ENCODE peak calls at places on chromosomes 2 and 18, in five cellular contexts. U, I, Q, F and Y are unnamed samples.

GRCh38 chr18:67608909-67609308 is 92.4 kb upstream of the DSEL start:
- DNase-seq in U (no peak), I (no peak), Q (no peak), F (no peak), Y (no peak)

GRCh38 chr2:235719146-235719942 is 225.5 kb downstream of the AGAP1 start:
- DNase-seq in U (no peak), I (no peak), Q (no peak), F (no peak), Y (no peak)

GRCh38 chr2:31266804-31267203 is 32.9 kb downstream of the EHD3 start:
- DNase-seq in U (no peak), I (no peak), Q (no peak), F (no peak), Y (no peak)

GRCh38 chr2:152298754-152299153 is 36.2 kb upstream of the FMNL2 start:
- DNase-seq in U (no peak), I (no peak), Q (no peak), F (no peak), Y (no peak)

GRCh38 chr2:233022561-233022960 is 9.5 kb upstream of the NGEF start:
- DNase-seq in U (no peak), I (no peak), Q (no peak), F (no peak), Y (no peak)

GRCh38 chr2:27723372-27724144 is 48.0 kb upstream of the MRPL33 start:
- DNase-seq in U (peak; percentile 91), I (peak; percentile 70), Q (no peak), F (peak; percentile 72), Y (no peak)

GRCh38 chr2:105072039-105072438 is 34.2 kb downstream of the MRPS9 start:
- DNase-seq in U (no peak), I (no peak), Q (no peak), F (no peak), Y (no peak)

GRCh38 chr2:148507970-148508369 is 136.6 kb upstream of the EPC2 start:
- DNase-seq in U (no peak), I (no peak), Q (no peak), F (no peak), Y (no peak)

GRCh38 chr2:12663306-12664037 is 53.3 kb upstream of the TRIB2 start:
- DNase-seq in U (no peak), I (peak; percentile 29), Q (no peak), F (peak; percentile 34), Y (no peak)

GRCh38 chr2:180495606-180496005 is 484.8 kb upstream of the UBE2E3 start:
- DNase-seq in U (no peak), I (peak; percentile 50), Q (no peak), F (no peak), Y (no peak)

GRCh38 chr18:53677480-53677879 is 547.0 kb downstream of the MBD2 start:
- DNase-seq in U (no peak), I (no peak), Q (no peak), F (no peak), Y (no peak)

GRCh38 chr2:65638438-65638837 is 206.0 kb upstream of the SPRED2 start:
- DNase-seq in U (no peak), I (no peak), Q (no peak), F (no peak), Y (no peak)

GRCh38 chr18:11866329-11866728 is 15.1 kb downstream of the CHMP1B start:
- DNase-seq in U (no peak), I (no peak), Q (no peak), F (no peak), Y (no peak)

GRCh38 chr2:231467613-231468525 is 3.6 kb upstream of the NCL start:
- DNase-seq in U (no peak), I (no peak), Q (peak; percentile 43), F (no peak), Y (no peak)

GRCh38 chr2:60794271-60794863 is 38.3 kb downstream of the PAPOLG start:
- DNase-seq in U (no peak), I (no peak), Q (no peak), F (no peak), Y (no peak)

GRCh38 chr18:10023853-10024638 is 110.2 kb downstream of the VAPA start:
- DNase-seq in U (no peak), I (no peak), Q (no peak), F (no peak), Y (no peak)

GRCh38 chr18:907171-907879 is 2.7 kb downstream of the ADCYAP1 start:
- DNase-seq in U (peak; percentile 39), I (no peak), Q (no peak), F (no peak), Y (no peak)

GRCh38 chr2:160893581-160893980 is 266.6 kb upstream of the TANK start:
- DNase-seq in U (no peak), I (no peak), Q (no peak), F (no peak), Y (no peak)

DNA sequence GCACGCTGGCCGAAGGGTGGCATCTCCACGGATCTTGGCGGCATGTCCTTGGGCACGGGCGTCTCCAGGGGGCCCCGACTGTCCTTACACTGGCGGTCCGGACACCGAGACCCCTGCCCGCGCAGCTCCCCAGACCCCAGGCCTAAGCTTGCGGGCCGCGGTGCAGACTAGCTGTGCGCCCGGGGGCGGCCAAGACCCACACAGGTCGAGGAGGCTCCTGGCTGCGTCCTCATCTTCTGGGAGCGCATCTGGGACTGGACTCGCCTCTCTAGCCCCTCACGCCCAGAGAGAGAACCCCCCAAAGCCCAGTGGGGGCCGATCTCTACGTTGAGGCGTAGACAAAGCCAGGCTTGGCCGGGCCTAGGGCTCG is 468 bp upstream of the TWIST2 start:
- DNase-seq in U (no peak), I (no peak), Q (peak; percentile 76), F (no peak), Y (no peak)
- H3K27me3 ChIP-seq in U (peaks cover 79% of the 10 kb centered on the region), I (no peaks in the 10 kb centered on the region), Q (peaks cover 71% of the 10 kb centered on the region), F (peaks cover 75% of the 10 kb centered on the region), Y (no peaks in the 10 kb centered on the region)

GRCh38 chr18:21575656-21576055 is 24.8 kb downstream of the ESCO1 start:
- DNase-seq in U (no peak), I (no peak), Q (no peak), F (no peak), Y (no peak)

DNA sequence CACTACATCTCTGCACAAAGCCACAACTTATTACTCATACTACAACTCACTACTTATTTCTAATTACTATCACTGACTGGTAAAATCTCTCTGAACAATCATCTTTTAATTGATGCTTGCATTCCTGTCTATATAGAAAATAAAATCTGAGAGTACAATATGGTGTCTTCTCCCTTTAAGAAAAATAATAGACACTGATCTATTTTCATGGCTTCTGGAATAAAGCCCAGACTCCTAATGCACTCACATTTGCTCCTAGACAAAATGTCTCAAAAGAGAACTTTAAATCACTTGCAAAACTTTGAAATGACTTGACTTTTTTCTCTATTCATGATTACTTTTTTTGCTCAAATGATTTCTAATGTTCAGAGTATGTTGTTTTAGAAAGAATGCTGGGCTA is 28.7 kb downstream of the ESCO1 start:
- DNase-seq in U (no peak), I (no peak), Q (no peak), F (no peak), Y (no peak)
- H3K36me3 ChIP-seq in U (no peaks in the 10 kb centered on the region), I (peaks cover 68% of the 10 kb centered on the region), Q (peaks cover 81% of the 10 kb centered on the region), F (no peaks in the 10 kb centered on the region), Y (peaks cover 12% of the 10 kb centered on the region)

GRCh38 chr18:74482697-74483096 is 13.5 kb upstream of the CNDP2 start:
- DNase-seq in U (no peak), I (no peak), Q (no peak), F (no peak), Y (no peak)
- H3K27me3 ChIP-seq in U (no peaks in the 10 kb centered on the region), I (no peaks in the 10 kb centered on the region), Q (no peaks in the 10 kb centered on the region), F (no peaks in the 10 kb centered on the region), Y (no peaks in the 10 kb centered on the region)

DNA sequence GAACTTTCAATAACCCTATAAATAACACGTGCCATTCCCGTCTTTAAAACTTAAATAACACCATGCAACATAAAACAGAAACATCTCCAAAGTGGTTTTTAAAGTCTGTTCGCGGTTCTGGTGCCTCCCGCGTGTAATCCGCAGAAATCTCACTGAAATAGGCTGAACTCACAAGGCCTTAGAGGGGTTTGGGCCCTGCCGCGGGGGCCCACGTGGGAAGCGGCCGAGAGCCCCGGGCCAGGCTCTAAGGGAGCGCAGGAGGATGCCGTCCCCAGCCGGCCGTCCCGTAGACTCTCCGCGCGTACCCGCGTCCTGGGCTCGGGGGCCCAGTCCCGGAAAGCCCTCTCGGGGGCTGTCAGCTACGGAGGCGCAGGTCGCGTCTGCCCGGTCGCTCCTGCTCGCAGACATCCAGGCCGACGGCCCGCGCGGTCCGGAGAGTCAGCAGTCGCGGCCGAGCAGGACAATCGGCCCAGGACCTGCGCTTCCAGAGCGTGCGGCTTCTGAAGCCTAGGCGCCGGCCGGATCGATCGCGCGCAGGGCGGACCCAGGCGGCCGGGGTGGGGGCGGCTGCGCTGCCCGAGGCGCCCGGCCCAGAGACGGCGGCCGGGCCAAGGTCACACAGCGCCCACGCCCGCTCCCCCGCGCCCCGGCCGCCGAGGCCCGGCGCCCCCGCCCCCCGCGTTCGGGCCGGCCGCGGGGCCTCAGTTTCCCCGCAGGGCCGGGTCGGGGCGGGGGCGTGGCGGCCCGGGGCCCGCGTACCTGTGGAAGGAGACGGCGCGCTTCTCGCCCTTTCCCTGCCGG is 576 bp downstream of the THAP4 start:
- DNase-seq in U (peak; percentile 77), I (peak; percentile 24), Q (no peak), F (no peak), Y (no peak)
- H3K36me3 ChIP-seq in U (no peaks in the 10 kb centered on the region), I (peaks cover 31% of the 10 kb centered on the region), Q (peaks cover 22% of the 10 kb centered on the region), F (peaks cover 9% of the 10 kb centered on the region), Y (peaks cover 13% of the 10 kb centered on the region)

GRCh38 chr2:137741963-137742362 is 222.3 kb upstream of the HNMT start:
- DNase-seq in U (no peak), I (no peak), Q (no peak), F (no peak), Y (no peak)

DNA sequence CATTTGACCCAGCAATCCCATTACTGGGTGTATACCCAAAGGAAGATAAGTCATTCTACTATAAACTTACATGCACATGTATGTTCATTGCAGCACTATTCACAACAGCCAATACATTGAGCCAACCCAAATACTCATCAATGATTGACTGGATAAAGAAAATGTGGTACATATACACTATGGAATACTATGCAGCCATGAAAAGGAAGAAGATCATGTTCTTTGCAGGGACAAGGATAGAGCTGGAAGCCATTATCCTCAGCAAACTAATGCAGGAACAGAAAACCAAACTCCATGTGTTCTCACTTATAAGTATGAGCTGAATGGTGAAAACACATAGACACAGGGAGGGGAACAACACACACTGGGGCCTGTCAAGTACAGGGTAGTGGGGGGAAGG is 226.7 kb upstream of the HNMT start:
- DNase-seq in U (no peak), I (no peak), Q (no peak), F (no peak), Y (no peak)
- H3K27me3 ChIP-seq in U (no peaks in the 10 kb centered on the region), I (no peaks in the 10 kb centered on the region), Q (no peaks in the 10 kb centered on the region), F (no peaks in the 10 kb centered on the region), Y (no peaks in the 10 kb centered on the region)